ENCODE peak calls at places on chromosomes 7 and 10, in nine cellular contexts. R is Caco-2; J is mammary epithelial cell; T is BJ; F is neural progenitor cell; L is brain microvascular endothelial cell; E is breast epithelium; H is CD8-positive, alpha-beta T cell; O is cardiac muscle cell. X is an unnamed sample.

GRCh38 chr10:14879055-14879800 is 562 bp downstream of the SUV39H2 start:
- DNase-seq in R (no peak), J (no peak), T (no peak), F (peak; percentile 60), L (no peak), E (peak; percentile 18), H (no peak), O (no peak), X (no peak)

GRCh38 chr7:96614154-96614867 is 95.3 kb downstream of the SEM1 start:
- DNase-seq in R (no peak), J (no peak), T (no peak), F (no peak), L (no peak), E (no peak), H (no peak), O (no peak), X (no peak)

GRCh38 chr10:91163709-91164474 is 56.6 kb upstream of the PCGF5 start:
- DNase-seq in R (peak; percentile 24), J (peak; percentile 74), T (peak; percentile 52), F (peak; percentile 34), L (peak; percentile 80), E (peak; percentile 70), H (peak; percentile 13), O (peak; percentile 23), X (peak; percentile 46)

GRCh38 chr7:107938448-107939250 is 47.7 kb downstream of the DLD start:
- DNase-seq in R (no peak), J (no peak), T (no peak), F (no peak), L (no peak), E (no peak), H (no peak), O (no peak), X (peak; percentile 63)

GRCh38 chr10:131172433-131172832 is 139.1 kb downstream of the TCERG1L start:
- DNase-seq in R (no peak), J (no peak), T (no peak), F (no peak), L (no peak), E (no peak), H (no peak), O (no peak), X (no peak)

GRCh38 chr10:110569120-110569519 is 1.6 kb downstream of the SMC3 start:
- DNase-seq in R (no peak), J (no peak), T (no peak), F (no peak), L (no peak), E (no peak), H (no peak), O (no peak), X (no peak)

GRCh38 chr10:68366600-68366999 is 33.9 kb upstream of the PBLD start:
- DNase-seq in R (no peak), J (no peak), T (no peak), F (no peak), L (no peak), E (no peak), H (no peak), O (no peak), X (no peak)

GRCh38 chr10:99926925-99927718 is 82.6 kb downstream of the DNMBP start:
- DNase-seq in R (no peak), J (no peak), T (no peak), F (no peak), L (peak; percentile 62), E (no peak), H (no peak), O (peak; percentile 19), X (peak; percentile 74)

GRCh38 chr10:80619036-80619435 is 81.3 kb downstream of the SH2D4B start:
- DNase-seq in R (no peak), J (peak; percentile 85), T (no peak), F (no peak), L (no peak), E (no peak), H (no peak), O (no peak), X (no peak)

GRCh38 chr10:123349203-123349602 is 195.0 kb downstream of the BUB3 start:
- DNase-seq in R (no peak), J (no peak), T (no peak), F (no peak), L (no peak), E (no peak), H (no peak), O (no peak), X (no peak)

DNA sequence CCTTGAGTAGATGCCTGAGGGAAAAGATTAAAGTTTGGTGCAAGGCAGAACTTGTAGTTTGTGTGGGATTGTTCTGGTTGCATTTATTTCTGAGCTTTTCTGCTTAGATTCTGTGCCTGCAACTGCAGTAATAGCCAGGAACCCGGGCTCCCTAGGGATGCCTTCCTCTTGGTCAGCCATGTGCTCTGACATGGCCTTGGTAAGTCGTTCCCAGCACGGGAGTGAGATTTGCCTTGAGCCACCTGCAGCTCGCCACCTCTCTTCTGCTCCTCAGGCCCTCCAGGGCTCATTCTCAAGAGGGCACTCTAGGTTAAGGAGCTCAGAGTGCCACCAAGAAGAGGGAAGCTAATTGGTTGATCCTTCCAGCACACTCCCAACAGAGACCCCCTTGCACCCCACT is 350.6 kb upstream of the MKI67 start:
- DNase-seq in R (no peak), J (no peak), T (no peak), F (no peak), L (no peak), E (no peak), H (no peak), O (no peak), X (no peak)
- H3K4me3 ChIP-seq in R (no peak overlapping the region), J (no peak overlapping the region), T (no peak overlapping the region), F (no peak overlapping the region), L (no peak overlapping the region), E (no peak overlapping the region), H (no peak overlapping the region), O (no peak overlapping the region), X (no peak overlapping the region)

DNA sequence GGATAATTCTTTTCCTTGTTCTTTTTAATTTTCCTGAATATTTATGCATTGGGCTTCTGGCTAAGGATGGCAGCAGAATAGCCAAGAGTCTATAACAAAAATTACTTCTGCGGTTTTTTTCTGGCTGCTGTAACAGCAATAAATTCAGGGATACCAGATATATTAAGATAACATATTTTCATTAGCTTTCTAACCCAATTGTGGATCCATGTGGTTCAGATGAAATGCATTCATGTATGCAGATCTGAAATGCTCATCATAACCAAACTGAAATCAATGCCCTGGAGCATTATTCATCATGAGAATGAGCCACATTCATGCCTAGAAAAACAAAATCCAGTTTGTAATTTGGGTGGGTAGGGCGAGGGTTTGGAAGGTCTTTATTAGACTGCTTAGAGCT is 69.8 kb upstream of the SEMA3A start:
- DNase-seq in R (no peak), J (peak; percentile 60), T (no peak), F (no peak), L (no peak), E (no peak), H (no peak), O (no peak), X (no peak)
- H3K27me3 ChIP-seq in R (no peaks in the 10 kb centered on the region), J (no peaks in the 10 kb centered on the region), T (no peaks in the 10 kb centered on the region), F (no peaks in the 10 kb centered on the region), L (no peaks in the 10 kb centered on the region), E (no peaks in the 10 kb centered on the region), H (no peaks in the 10 kb centered on the region), O (no peaks in the 10 kb centered on the region), X (no peaks in the 10 kb centered on the region)

GRCh38 chr7:151540146-151540545 is 20.5 kb upstream of the RHEB start:
- DNase-seq in R (no peak), J (no peak), T (no peak), F (no peak), L (no peak), E (no peak), H (no peak), O (no peak), X (no peak)

GRCh38 chr7:151541709-151542499 is 22.2 kb upstream of the RHEB start:
- DNase-seq in R (no peak), J (no peak), T (no peak), F (no peak), L (no peak), E (no peak), H (no peak), O (no peak), X (no peak)

GRCh38 chr7:151542606-151543130 is 23.0 kb upstream of the RHEB start:
- DNase-seq in R (no peak), J (no peak), T (no peak), F (no peak), L (no peak), E (no peak), H (no peak), O (no peak), X (no peak)

GRCh38 chr7:151537818-151538561 is 18.3 kb upstream of the RHEB start:
- DNase-seq in R (no peak), J (no peak), T (no peak), F (no peak), L (no peak), E (peak; percentile 41), H (no peak), O (peak; percentile 34), X (no peak)

DNA sequence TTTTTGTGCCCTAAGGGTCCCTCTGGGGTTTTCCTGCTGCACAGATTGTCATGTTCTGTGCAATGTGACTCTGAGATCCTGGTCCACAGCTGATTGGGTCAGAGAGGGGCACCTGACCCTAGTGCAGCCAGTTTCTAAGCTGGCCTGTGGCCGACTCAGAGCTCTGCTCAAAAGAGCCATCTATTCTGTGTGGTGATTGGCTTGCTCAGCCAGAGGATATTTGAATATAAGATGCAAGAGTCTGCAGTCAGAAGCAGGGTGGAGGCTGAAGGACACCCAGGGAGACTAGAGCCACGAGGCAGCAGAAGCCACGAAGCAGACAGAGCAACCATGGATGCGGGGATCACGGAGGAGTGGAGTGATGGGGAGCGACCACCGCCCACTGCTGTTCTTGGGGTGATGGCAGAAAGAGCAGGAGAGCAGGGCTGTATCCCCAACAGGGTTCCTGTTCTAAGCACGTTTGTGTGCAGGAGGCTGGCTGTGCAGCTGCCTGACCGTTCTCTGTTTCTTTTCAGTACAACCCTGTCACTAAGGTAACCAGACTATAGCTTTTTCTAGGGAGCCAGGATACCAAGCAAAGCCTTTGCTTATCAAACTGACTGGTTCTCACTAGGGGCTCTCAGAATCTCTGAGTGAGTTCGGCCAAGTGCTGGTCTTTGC is 19.5 kb upstream of the RHEB start:
- DNase-seq in R (peak; percentile 30), J (no peak), T (no peak), F (peak; percentile 81), L (peak; percentile 28), E (no peak), H (no peak), O (peak; percentile 87), X (peak; percentile 26)
- H3K4me3 ChIP-seq in R (no peak overlapping the region), J (no peak overlapping the region), T (no peak overlapping the region), F (no peak overlapping the region), L (no peak overlapping the region), E (no peak overlapping the region), H (no peak overlapping the region), O (no peak overlapping the region), X (no peak overlapping the region)

GRCh38 chr10:43028143-43028542 is 48.7 kb upstream of the RET start:
- DNase-seq in R (no peak), J (no peak), T (no peak), F (no peak), L (no peak), E (no peak), H (no peak), O (no peak), X (no peak)

GRCh38 chr10:43026039-43026973 is 50.6 kb upstream of the RET start:
- DNase-seq in R (no peak), J (peak; percentile 98), T (no peak), F (peak; percentile 54), L (no peak), E (peak; percentile 50), H (no peak), O (peak; percentile 30), X (no peak)

GRCh38 chr10:43027331-43027955 is 49.4 kb upstream of the RET start:
- DNase-seq in R (no peak), J (no peak), T (no peak), F (no peak), L (no peak), E (no peak), H (no peak), O (no peak), X (no peak)

GRCh38 chr10:43024524-43024923 is 52.3 kb upstream of the RET start:
- DNase-seq in R (no peak), J (no peak), T (no peak), F (no peak), L (no peak), E (no peak), H (no peak), O (no peak), X (no peak)

GRCh38 chr10:43024942-43025700 is 51.7 kb upstream of the RET start:
- DNase-seq in R (no peak), J (no peak), T (no peak), F (no peak), L (no peak), E (no peak), H (no peak), O (no peak), X (no peak)
- H3K27me3 ChIP-seq in R (no peaks in the 10 kb centered on the region), J (no peaks in the 10 kb centered on the region), T (peaks cover 3% of the 10 kb centered on the region), F (peaks cover 18% of the 10 kb centered on the region), L (peaks cover 5% of the 10 kb centered on the region), E (no peaks in the 10 kb centered on the region), H (no peaks in the 10 kb centered on the region), O (peaks cover 17% of the 10 kb centered on the region), X (peaks cover 31% of the 10 kb centered on the region)